ENCODE peak calls at places on chromosome 13, in ten cellular contexts. W is cardiac fibroblast, N is colonic mucosa, M is brain microvascular endothelial cell, E is Panc1, F is suprapubic skin, Z is uterus, X is upper lobe of right lung, V is pancreas, I is GM23338. L is an unnamed sample.
A peak's percentile ranks its signal among the peaks of the same experiment; 100 is the strongest.

GRCh38 chr13:111475488-111475887 is 155.0 kb downstream of the TEX29 start:
- DNase-seq in W (no peak), N (peak; percentile 2), M (no peak), E (no peak), F (peak; percentile 61), Z (no peak), X (no peak), V (no peak), I (no peak), L (no peak)

GRCh38 chr13:31328549-31329229 is 128.9 kb downstream of the B3GLCT start:
- DNase-seq in W (peak; percentile 38), N (no peak), M (peak; percentile 4), E (no peak), F (no peak), Z (no peak), X (no peak), V (no peak), I (no peak), L (no peak)

GRCh38 chr13:65063753-65064152 is 2166.4 kb downstream of the PCDH9 start:
- DNase-seq in W (no peak), N (no peak), M (no peak), E (peak; percentile 4), F (no peak), Z (no peak), X (no peak), V (no peak), I (no peak), L (peak; percentile 31)

GRCh38 chr13:30105381-30105780 is 202.0 kb downstream of the KATNAL1 start:
- DNase-seq in W (no peak), N (no peak), M (no peak), E (no peak), F (no peak), Z (no peak), X (peak; percentile 77), V (no peak), I (peak; percentile 41), L (no peak)

GRCh38 chr13:66994097-66994496 is 236.0 kb downstream of the PCDH9 start:
- DNase-seq in W (peak; percentile 83), N (peak; percentile 39), M (peak; percentile 61), E (no peak), F (peak; percentile 75), Z (no peak), X (peak; percentile 79), V (peak; percentile 72), I (peak; percentile 95), L (no peak)

GRCh38 chr13:106260352-106260751 is 275.1 kb downstream of the EFNB2 start:
- DNase-seq in W (no peak), N (no peak), M (no peak), E (no peak), F (no peak), Z (no peak), X (no peak), V (no peak), I (no peak), L (no peak)

GRCh38 chr13:77338961-77339401 is 12.1 kb upstream of the MYCBP2 start:
- DNase-seq in W (no peak), N (no peak), M (no peak), E (no peak), F (no peak), Z (no peak), X (no peak), V (no peak), I (no peak), L (no peak)

GRCh38 chr13:67119481-67119883 is 110.7 kb downstream of the PCDH9 start:
- DNase-seq in W (peak; percentile 99), N (no peak), M (peak; percentile 93), E (peak; percentile 2), F (no peak), Z (no peak), X (no peak), V (no peak), I (no peak), L (peak; percentile 67)

GRCh38 chr13:18949489-18949761 is 232.2 kb downstream of the TUBA3C start:
- DNase-seq in W (no peak), N (no peak), M (no peak), E (no peak), F (no peak), Z (no peak), X (no peak), V (no peak), I (no peak), L (no peak)

GRCh38 chr13:43348397-43348796 is 325.0 kb downstream of the DNAJC15 start:
- DNase-seq in W (peak; percentile 80), N (no peak), M (peak; percentile 59), E (peak; percentile 15), F (no peak), Z (no peak), X (no peak), V (no peak), I (no peak), L (no peak)

GRCh38 chr13:20131057-20131832 is 29.6 kb downstream of the GJA3 start:
- DNase-seq in W (no peak), N (no peak), M (no peak), E (no peak), F (peak; percentile 62), Z (no peak), X (peak; percentile 29), V (no peak), I (no peak), L (no peak)

GRCh38 chr13:79541426-79542049 is 60.6 kb downstream of the NDFIP2 start:
- DNase-seq in W (peak; percentile 86), N (no peak), M (peak; percentile 35), E (peak; percentile 22), F (no peak), Z (no peak), X (no peak), V (no peak), I (peak; percentile 70), L (no peak)

GRCh38 chr13:102291587-102292218 is 110.1 kb downstream of the FGF14 start:
- DNase-seq in W (peak; percentile 39), N (no peak), M (no peak), E (no peak), F (no peak), Z (no peak), X (no peak), V (no peak), I (peak; percentile 32), L (no peak)

GRCh38 chr13:94309997-94310842 is 169.3 kb downstream of the DCT start:
- DNase-seq in W (peak; percentile 92), N (no peak), M (peak; percentile 79), E (no peak), F (no peak), Z (no peak), X (no peak), V (no peak), I (no peak), L (peak; percentile 66)

GRCh38 chr13:96216543-96216942 is 126.6 kb downstream of the HS6ST3 start:
- DNase-seq in W (no peak), N (no peak), M (no peak), E (no peak), F (no peak), Z (no peak), X (no peak), V (no peak), I (peak; percentile 60), L (no peak)

GRCh38 chr13:51502206-51502651 is 49.4 kb upstream of the INTS6 start:
- DNase-seq in W (peak; percentile 57), N (no peak), M (no peak), E (no peak), F (no peak), Z (no peak), X (no peak), V (no peak), I (no peak), L (no peak)

DNA sequence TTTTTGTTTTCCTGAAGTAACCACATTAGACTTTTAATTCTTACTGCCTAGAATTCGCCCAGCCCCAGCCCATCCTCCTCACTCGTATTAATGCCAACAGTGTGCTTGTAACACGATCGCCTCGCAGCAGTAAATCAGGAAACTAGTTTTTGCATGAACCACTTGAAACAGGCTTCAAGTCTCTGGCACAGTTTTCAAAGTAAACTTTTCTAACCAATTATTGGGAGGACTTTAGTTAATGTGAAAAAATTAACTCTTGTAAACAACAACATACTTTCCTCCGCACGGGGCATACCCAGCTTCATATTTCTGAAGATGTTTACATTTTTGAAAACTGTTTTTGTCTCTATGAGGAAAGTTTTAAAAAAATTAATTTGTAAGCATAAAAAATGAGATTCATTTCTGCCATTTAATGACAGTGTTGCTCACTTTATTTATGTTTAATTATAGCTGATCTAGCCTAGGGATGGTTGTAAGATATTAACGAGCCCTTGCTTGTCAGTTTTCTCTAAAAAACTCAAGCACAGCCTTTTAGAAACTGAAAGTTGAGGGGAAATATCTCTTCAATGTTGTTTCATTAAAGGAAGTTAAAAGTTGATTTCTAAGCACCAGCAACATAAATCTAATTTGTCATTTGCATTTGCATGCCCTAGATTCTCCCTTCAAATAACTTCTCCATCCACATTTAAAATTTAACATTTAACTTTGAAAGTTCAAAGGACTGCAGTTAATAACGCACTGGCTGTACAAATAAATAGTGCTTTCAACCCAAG is 39.4 kb downstream of the TNFRSF19 start:
- DNase-seq in W (peak; percentile 62), N (peak; percentile 23), M (peak; percentile 56), E (no peak), F (no peak), Z (peak; percentile 56), X (no peak), V (no peak), I (no peak), L (no peak)
- H3K4me3 ChIP-seq in W (no peak overlapping the region), N (no peak overlapping the region), M (no peak overlapping the region), E (no peak overlapping the region), F (peak overlapping the region; percentile 20), Z (peak overlapping the region; percentile 15), X (peak overlapping the region; percentile 14), V (no peak overlapping the region), I (no peak overlapping the region), L (peak overlapping the region; percentile 1)

DNA sequence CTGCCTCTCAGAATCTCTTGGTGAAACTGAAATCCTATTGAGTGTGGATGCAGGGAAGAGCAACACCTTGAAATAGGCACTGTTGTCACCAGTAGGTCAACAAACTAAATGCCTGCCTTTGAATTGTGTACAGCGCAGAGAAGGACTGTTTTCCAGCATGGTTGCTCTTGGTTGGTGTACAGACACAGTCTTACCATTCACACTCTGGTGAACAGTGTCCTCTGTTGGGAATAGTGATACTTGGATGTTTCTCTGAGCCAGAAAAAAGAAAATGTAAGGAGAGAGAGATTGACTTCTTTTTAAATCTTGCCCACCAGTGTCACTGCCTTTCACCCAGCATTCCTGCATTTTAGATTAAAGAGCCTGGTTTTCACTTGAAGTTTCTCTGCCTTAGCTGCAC is 179.7 kb downstream of the STK24 start:
- DNase-seq in W (peak; percentile 28), N (no peak), M (peak; percentile 18), E (no peak), F (no peak), Z (no peak), X (no peak), V (no peak), I (no peak), L (no peak)
- TF ChIP-seq CTCF in W (peak; percentile 14), N (peak; percentile 11), M (peak; percentile 50), E (no peak), F (no peak), Z (peak; percentile 15), X (peak; percentile 20), V (no peak), I (peak; percentile 14), L (peak; percentile 17)

GRCh38 chr13:28755546-28755870 is 36.7 kb upstream of the SLC46A3 start:
- DNase-seq in W (no peak), N (no peak), M (no peak), E (no peak), F (no peak), Z (no peak), X (no peak), V (no peak), I (no peak), L (no peak)
- H3K4me3 ChIP-seq in W (no peak overlapping the region), N (no peak overlapping the region), M (no peak overlapping the region), E (no peak overlapping the region), F (peak overlapping the region; percentile 22), Z (no peak overlapping the region), X (peak overlapping the region; percentile 28), V (no peak overlapping the region), I (no peak overlapping the region), L (no peak overlapping the region)

GRCh38 chr13:73417012-73417615 is 358.3 kb downstream of the KLF5 start:
- DNase-seq in W (peak; percentile 19), N (no peak), M (no peak), E (no peak), F (no peak), Z (no peak), X (no peak), V (peak; percentile 34), I (peak; percentile 30), L (no peak)
- TF ChIP-seq CTCF in W (no peak), N (no peak), M (peak; percentile 41), E (peak; percentile 37), F (no peak), Z (no peak), X (peak; percentile 7), V (no peak), I (peak; percentile 63), L (peak; percentile 20)

L was measured in AG04449.